ENCODE peak calls at places on chromosomes 11 and 22, in seven cellular contexts. One of them, this sample, is unnamed. For H3K4me1, the result is how much of the 10 kb centered on the place peaks cover.

GRCh38 chr11:117187799-117188481 is 9.4 kb downstream of the SIDT2 start:
- DNase-seq in A549: no peak
- DNase-seq in tibial nerve: peak
- DNase-seq in GM12878: no peak
- DNase-seq in right lobe of liver: peak
- DNase-seq in uterus: peak
- DNase-seq in spleen: no peak
- DNase-seq in this sample: no peak

GRCh38 chr22:40325315-40325714 is 21.0 kb upstream of the ADSL start:
- DNase-seq in tibial nerve: no peak
- DNase-seq in A549: no peak
- DNase-seq in right lobe of liver: no peak
- DNase-seq in uterus: no peak
- DNase-seq in GM12878: no peak
- DNase-seq in spleen: no peak
- DNase-seq in this sample: no peak

GRCh38 chr11:67535577-67535976 is 12.3 kb upstream of the CABP2 start:
- DNase-seq in right lobe of liver: no peak
- DNase-seq in uterus: no peak
- DNase-seq in GM12878: no peak
- DNase-seq in spleen: no peak
- DNase-seq in tibial nerve: no peak
- DNase-seq in A549: no peak
- DNase-seq in this sample: no peak

GRCh38 chr22:30285846-30286200 is 3.5 kb downstream of the CASTOR1 start:
- DNase-seq in tibial nerve: no peak
- DNase-seq in GM12878: no peak
- DNase-seq in spleen: no peak
- DNase-seq in uterus: no peak
- DNase-seq in right lobe of liver: no peak
- DNase-seq in A549: no peak
- DNase-seq in this sample: no peak

GRCh38 chr11:78869293-78869692 is 294.6 kb upstream of the NARS2 start:
- DNase-seq in spleen: no peak
- DNase-seq in GM12878: no peak
- DNase-seq in A549: no peak
- DNase-seq in tibial nerve: no peak
- DNase-seq in right lobe of liver: no peak
- DNase-seq in uterus: no peak
- DNase-seq in this sample: no peak

GRCh38 chr11:67355023-67355793 is 1.9 kb upstream of the POLD4 start:
- DNase-seq in GM12878: no peak
- DNase-seq in tibial nerve: no peak
- DNase-seq in spleen: peak
- DNase-seq in uterus: peak
- DNase-seq in right lobe of liver: no peak
- DNase-seq in A549: peak
- DNase-seq in this sample: no peak

GRCh38 chr11:10324474-10324873 is 19.6 kb downstream of the ADM start:
- DNase-seq in GM12878: no peak
- DNase-seq in tibial nerve: no peak
- DNase-seq in right lobe of liver: no peak
- DNase-seq in spleen: no peak
- DNase-seq in A549: no peak
- DNase-seq in uterus: no peak
- DNase-seq in this sample: no peak

GRCh38 chr22:23514317-23515038 is 65.6 kb downstream of the IGLL1 start:
- DNase-seq in GM12878: no peak
- DNase-seq in spleen: no peak
- DNase-seq in tibial nerve: no peak
- DNase-seq in A549: no peak
- DNase-seq in uterus: no peak
- DNase-seq in right lobe of liver: no peak
- DNase-seq in this sample: no peak

GRCh38 chr22:43704051-43704450 is 108.1 kb downstream of the EFCAB6 start:
- DNase-seq in A549: no peak
- DNase-seq in spleen: no peak
- DNase-seq in right lobe of liver: no peak
- DNase-seq in GM12878: no peak
- DNase-seq in uterus: no peak
- DNase-seq in tibial nerve: no peak
- DNase-seq in this sample: no peak

GRCh38 chr22:38700271-38700788 is 413 bp downstream of the JOSD1 start:
- DNase-seq in A549: no peak
- DNase-seq in GM12878: no peak
- DNase-seq in tibial nerve: peak
- DNase-seq in spleen: peak
- DNase-seq in right lobe of liver: peak
- DNase-seq in uterus: no peak
- DNase-seq in this sample: no peak

GRCh38 chr22:48858856-48859255 is 968.8 kb downstream of the BRD1 start:
- DNase-seq in A549: no peak
- DNase-seq in right lobe of liver: no peak
- DNase-seq in spleen: no peak
- DNase-seq in tibial nerve: no peak
- DNase-seq in uterus: no peak
- DNase-seq in GM12878: no peak
- DNase-seq in this sample: no peak

GRCh38 chr11:1220941-1221721 is 1.7 kb upstream of the MUC5B start:
- DNase-seq in uterus: no peak
- DNase-seq in spleen: peak
- DNase-seq in tibial nerve: no peak
- DNase-seq in GM12878: no peak
- DNase-seq in right lobe of liver: peak
- DNase-seq in A549: no peak
- DNase-seq in this sample: no peak

GRCh38 chr11:70854201-70854600 is 398.2 kb downstream of the SHANK2 start:
- DNase-seq in GM12878: no peak
- DNase-seq in spleen: no peak
- DNase-seq in right lobe of liver: no peak
- DNase-seq in A549: no peak
- DNase-seq in uterus: no peak
- DNase-seq in tibial nerve: no peak
- DNase-seq in this sample: no peak

GRCh38 chr22:20191000-20191515 is 40.2 kb upstream of the CCDC188 start:
- DNase-seq in spleen: no peak
- DNase-seq in right lobe of liver: no peak
- DNase-seq in GM12878: no peak
- DNase-seq in A549: no peak
- DNase-seq in uterus: no peak
- DNase-seq in tibial nerve: no peak
- DNase-seq in this sample: peak

GRCh38 chr11:453564-453963 is 3.5 kb downstream of the PTDSS2 start:
- DNase-seq in spleen: peak
- DNase-seq in right lobe of liver: no peak
- DNase-seq in A549: no peak
- DNase-seq in uterus: no peak
- DNase-seq in tibial nerve: no peak
- DNase-seq in GM12878: no peak
- DNase-seq in this sample: no peak

GRCh38 chr11:46338988-46339666 is 8.1 kb upstream of the DGKZ start:
- DNase-seq in spleen: no peak
- DNase-seq in uterus: no peak
- DNase-seq in GM12878: no peak
- DNase-seq in A549: no peak
- DNase-seq in right lobe of liver: no peak
- DNase-seq in tibial nerve: no peak
- DNase-seq in this sample: peak

GRCh38 chr11:83895516-83895915 is 609.3 kb upstream of the CCDC90B start:
- DNase-seq in A549: no peak
- DNase-seq in right lobe of liver: no peak
- DNase-seq in GM12878: no peak
- DNase-seq in tibial nerve: no peak
- DNase-seq in uterus: no peak
- DNase-seq in spleen: no peak
- DNase-seq in this sample: no peak

GRCh38 chr11:28043930-28044709 is 63.8 kb downstream of the KIF18A start:
- DNase-seq in A549: peak
- DNase-seq in uterus: no peak
- DNase-seq in tibial nerve: no peak
- DNase-seq in right lobe of liver: no peak
- DNase-seq in spleen: no peak
- DNase-seq in GM12878: no peak
- DNase-seq in this sample: no peak

GRCh38 chr11:105229257-105229656 is 89.7 kb upstream of the CARD18 start:
- DNase-seq in tibial nerve: no peak
- DNase-seq in spleen: no peak
- DNase-seq in right lobe of liver: no peak
- DNase-seq in A549: no peak
- DNase-seq in GM12878: no peak
- DNase-seq in uterus: no peak
- DNase-seq in this sample: no peak

GRCh38 chr22:32469799-32470212 is 4.8 kb upstream of the FBXO7 start:
- DNase-seq in right lobe of liver: no peak
- DNase-seq in tibial nerve: no peak
- DNase-seq in uterus: no peak
- DNase-seq in A549: peak
- DNase-seq in GM12878: no peak
- DNase-seq in spleen: no peak
- DNase-seq in this sample: no peak

GRCh38 chr11:130390071-130390758 is 38.2 kb downstream of the ADAMTS8 start:
- DNase-seq in tibial nerve: no peak
- DNase-seq in right lobe of liver: no peak
- DNase-seq in spleen: no peak
- DNase-seq in GM12878: no peak
- DNase-seq in uterus: no peak
- DNase-seq in A549: peak
- DNase-seq in this sample: no peak

GRCh38 chr11:111823629-111824028 is 47.8 kb downstream of the ALG9 start:
- DNase-seq in uterus: no peak
- DNase-seq in A549: no peak
- DNase-seq in right lobe of liver: no peak
- DNase-seq in tibial nerve: no peak
- DNase-seq in GM12878: no peak
- DNase-seq in spleen: no peak
- DNase-seq in this sample: no peak

GRCh38 chr22:25085930-25086901 is 113.4 kb upstream of the CRYBB3 start:
- DNase-seq in A549: no peak
- DNase-seq in right lobe of liver: no peak
- DNase-seq in tibial nerve: peak
- DNase-seq in uterus: peak
- DNase-seq in spleen: no peak
- DNase-seq in GM12878: peak
- DNase-seq in this sample: no peak
- H3K4me1 ChIP-seq in A549: under half
- H3K4me1 ChIP-seq in right lobe of liver: under half
- H3K4me1 ChIP-seq in tibial nerve: under half
- H3K4me1 ChIP-seq in uterus: under half
- H3K4me1 ChIP-seq in spleen: under half
- H3K4me1 ChIP-seq in GM12878: under half
- H3K4me1 ChIP-seq in this sample: under half

DNA sequence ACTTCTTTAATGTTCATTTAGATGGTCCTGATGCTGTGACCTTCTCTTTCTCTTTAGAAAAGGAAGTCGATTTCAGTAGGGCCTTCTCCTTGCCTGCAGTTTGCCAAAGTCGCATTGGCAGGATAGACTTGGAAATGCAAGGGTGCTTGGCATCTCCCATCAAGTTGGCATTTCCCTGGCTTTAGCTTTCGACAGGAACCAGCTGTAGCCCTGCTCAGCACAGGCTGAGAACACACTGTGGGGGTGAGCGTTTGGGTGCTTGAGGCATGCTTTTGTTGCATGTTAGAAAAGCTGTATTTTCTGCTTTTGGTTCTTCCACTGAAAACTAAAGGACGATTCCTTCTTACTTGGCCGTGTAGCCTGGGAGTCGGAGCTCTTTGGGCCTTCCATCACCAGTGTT is 37.7 kb downstream of the LDLRAD3 start:
- DNase-seq in tibial nerve: no peak
- DNase-seq in spleen: no peak
- DNase-seq in right lobe of liver: no peak
- DNase-seq in A549: no peak
- DNase-seq in GM12878: no peak
- DNase-seq in uterus: peak
- DNase-seq in this sample: no peak
- H3K4me3 ChIP-seq in tibial nerve: no peak
- H3K4me3 ChIP-seq in spleen: no peak
- H3K4me3 ChIP-seq in right lobe of liver: no peak
- H3K4me3 ChIP-seq in A549: no peak
- H3K4me3 ChIP-seq in GM12878: no peak
- H3K4me3 ChIP-seq in uterus: no peak
- H3K4me3 ChIP-seq in this sample: no peak

GRCh38 chr11:64885367-64886286 is 7.2 kb upstream of the EHD1 start:
- DNase-seq in A549: no peak
- DNase-seq in GM12878: no peak
- DNase-seq in right lobe of liver: no peak
- DNase-seq in tibial nerve: no peak
- DNase-seq in spleen: peak
- DNase-seq in uterus: no peak
- DNase-seq in this sample: no peak
- TF ChIP-seq POLR2A in A549: no peak
- TF ChIP-seq POLR2A in GM12878: no peak
- TF ChIP-seq POLR2A in right lobe of liver: no peak
- TF ChIP-seq POLR2A in tibial nerve: no peak
- TF ChIP-seq POLR2A in spleen: no peak
- TF ChIP-seq POLR2A in uterus: no peak
- TF ChIP-seq POLR2A in this sample: no peak

GRCh38 chr11:58578635-58579191 is at the start of gene ZFP91:
- DNase-seq in uterus: peak
- DNase-seq in right lobe of liver: peak
- DNase-seq in GM12878: peak
- DNase-seq in A549: peak
- DNase-seq in tibial nerve: peak
- DNase-seq in spleen: peak
- DNase-seq in this sample: peak
- H3K4me1 ChIP-seq in uterus: under half
- H3K4me1 ChIP-seq in right lobe of liver: under half
- H3K4me1 ChIP-seq in GM12878: under half
- H3K4me1 ChIP-seq in A549: half or more
- H3K4me1 ChIP-seq in tibial nerve: half or more
- H3K4me1 ChIP-seq in spleen: under half
- H3K4me1 ChIP-seq in this sample: under half

DNA sequence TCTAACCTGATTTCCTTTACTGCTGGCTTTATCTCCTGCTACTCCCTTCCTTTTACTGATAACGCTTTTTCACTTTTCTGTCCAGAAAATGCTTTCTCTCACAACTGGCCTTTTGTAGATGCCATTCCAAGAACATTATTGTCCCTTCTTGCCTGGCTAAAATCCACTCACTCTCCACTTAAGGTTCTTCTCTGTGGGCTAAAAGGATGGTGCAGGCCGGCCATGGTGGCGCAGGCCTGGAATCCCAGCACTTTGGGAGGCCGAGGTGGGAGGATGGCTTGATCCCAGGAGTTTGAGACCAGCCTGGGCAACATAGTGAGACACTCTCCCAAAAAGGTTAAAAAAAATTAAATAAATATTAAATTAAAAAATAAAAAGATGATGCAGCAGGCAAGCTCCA is 118.0 kb downstream of the NECTIN1 start:
- DNase-seq in spleen: no peak
- DNase-seq in tibial nerve: no peak
- DNase-seq in uterus: no peak
- DNase-seq in A549: no peak
- DNase-seq in right lobe of liver: no peak
- DNase-seq in GM12878: no peak
- DNase-seq in this sample: no peak
- H3K4me3 ChIP-seq in spleen: no peak
- H3K4me3 ChIP-seq in tibial nerve: no peak
- H3K4me3 ChIP-seq in uterus: no peak
- H3K4me3 ChIP-seq in A549: no peak
- H3K4me3 ChIP-seq in right lobe of liver: no peak
- H3K4me3 ChIP-seq in GM12878: no peak
- H3K4me3 ChIP-seq in this sample: no peak

GRCh38 chr11:64206457-64207246 is at the start of gene FERMT3:
- DNase-seq in tibial nerve: no peak
- DNase-seq in GM12878: peak
- DNase-seq in right lobe of liver: peak
- DNase-seq in spleen: peak
- DNase-seq in A549: no peak
- DNase-seq in uterus: no peak
- DNase-seq in this sample: no peak
- TF ChIP-seq POLR2A in tibial nerve: no peak
- TF ChIP-seq POLR2A in GM12878: peak
- TF ChIP-seq POLR2A in right lobe of liver: no peak
- TF ChIP-seq POLR2A in spleen: no peak
- TF ChIP-seq POLR2A in A549: no peak
- TF ChIP-seq POLR2A in uterus: no peak
- TF ChIP-seq POLR2A in this sample: no peak

This sample was measured in prostate gland.